ENCODE peak calls at places on chromosome 3, in eight cellular contexts. J, O, A, T, W, X, K and C are unnamed samples.

GRCh38 chr3:153624310-153625030 is 462.4 kb downstream of the RAP2B start:
- DNase-seq in J (no peak), T (no peak), X (no peak), K (no peak), W (no peak), O (no peak), A (no peak), C (no peak)

GRCh38 chr3:186825294-186825821 is 17.2 kb upstream of the ADIPOQ start:
- DNase-seq in W (peak; percentile 14), A (peak; percentile 90), J (no peak), X (peak; percentile 62), O (peak; percentile 88), K (peak; percentile 59), T (peak; percentile 69), C (no peak)

GRCh38 chr3:151015762-151016161 is 43.2 kb upstream of the CLRN1 start:
- DNase-seq in W (peak; percentile 52), K (peak; percentile 61), X (no peak), O (peak; percentile 43), T (no peak), J (no peak), A (no peak), C (no peak)

GRCh38 chr3:41836360-41837134 is 125.4 kb downstream of the ULK4 start:
- DNase-seq in W (no peak), O (no peak), A (no peak), J (no peak), T (no peak), K (no peak), X (no peak), C (peak; percentile 59)

GRCh38 chr3:96466441-96466840 is 348.0 kb upstream of the EPHA6 start:
- DNase-seq in T (no peak), J (no peak), W (no peak), K (no peak), A (no peak), O (no peak), X (no peak), C (no peak)

GRCh38 chr3:25348996-25349576 is 79.0 kb upstream of the RARB start:
- DNase-seq in X (no peak), W (no peak), O (no peak), T (no peak), J (no peak), A (no peak), K (no peak), C (no peak)

GRCh38 chr3:181230258-181230657 is 240.7 kb upstream of the DNAJC19 start:
- DNase-seq in T (no peak), W (no peak), A (peak; percentile 79), K (no peak), O (no peak), J (no peak), X (no peak), C (no peak)

GRCh38 chr3:141894524-141895176 is 18.2 kb downstream of the ATP1B3 start:
- DNase-seq in T (peak; percentile 82), A (no peak), K (peak; percentile 91), O (peak; percentile 91), J (no peak), W (peak; percentile 74), X (no peak), C (no peak)

GRCh38 chr3:66362541-66362941 is 138.3 kb downstream of the LRIG1 start:
- DNase-seq in W (peak; percentile 42), K (peak; percentile 69), T (peak; percentile 22), X (no peak), O (peak; percentile 59), A (no peak), J (no peak), C (no peak)

GRCh38 chr3:46440531-46441294 is 24.0 kb downstream of the LTF start:
- DNase-seq in K (no peak), X (no peak), W (no peak), A (no peak), O (no peak), T (no peak), J (no peak), C (peak; percentile 58)

DNA sequence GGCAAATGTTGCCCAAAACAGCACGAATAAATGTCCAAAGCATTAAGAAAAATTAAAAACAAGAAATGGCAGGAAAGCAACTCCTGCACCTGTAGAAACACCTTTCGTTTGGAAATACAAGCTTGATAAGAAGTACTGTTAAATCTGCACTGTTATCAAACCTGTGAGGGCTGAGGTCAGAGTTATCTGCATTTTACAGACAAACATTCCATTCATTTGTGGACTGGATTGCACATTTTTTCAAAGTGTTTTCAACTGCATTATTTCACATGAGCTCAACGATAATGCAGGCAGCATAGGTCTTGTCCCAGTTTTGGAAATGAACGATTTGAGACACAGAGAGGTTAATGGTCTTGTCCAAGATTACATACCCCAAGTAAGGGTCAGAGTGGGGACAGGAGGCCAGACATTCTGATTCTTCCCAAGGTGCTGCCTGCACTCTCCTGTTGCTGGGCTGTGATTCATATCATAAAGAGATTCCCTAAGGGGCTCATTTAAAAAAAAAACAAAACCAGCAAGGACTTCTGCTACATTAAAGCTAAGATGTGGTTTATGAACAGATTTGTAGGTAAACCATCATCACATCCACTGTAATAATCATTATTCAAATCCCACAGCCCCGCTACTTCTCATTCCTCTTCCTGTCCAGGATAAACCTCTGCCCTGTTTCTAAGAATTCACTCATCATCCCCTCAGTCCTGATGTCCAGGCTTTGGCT is 13.0 kb downstream of the GUCA1C start:
- DNase-seq in A (no peak), X (no peak), T (no peak), K (no peak), J (no peak), W (no peak), O (no peak), C (no peak)
- TF ChIP-seq CTCF in A (no peak), X (no peak), T (no peak), K (no peak), J (no peak), W (no peak), O (no peak), C (no peak)

GRCh38 chr3:33277193-33277882 is at the start of gene FBXL2:
- DNase-seq in T (peak; percentile 30), O (peak; percentile 89), W (no peak), K (peak; percentile 70), X (no peak), A (peak; percentile 98), J (peak; percentile 74), C (peak; percentile 82)
- TF ChIP-seq CTCF in T (no peak), O (no peak), W (no peak), K (no peak), X (no peak), A (peak; percentile 30), J (no peak), C (no peak)

GRCh38 chr3:13403213-13403817 is 16.8 kb downstream of the NUP210 start:
- DNase-seq in J (no peak), T (no peak), W (no peak), A (no peak), X (no peak), O (no peak), K (no peak), C (no peak)
- TF ChIP-seq CTCF in J (no peak), T (no peak), W (no peak), A (peak; percentile 42), X (no peak), O (no peak), K (no peak), C (no peak)

GRCh38 chr3:106272302-106272701 is 403.5 kb upstream of the CBLB start:
- DNase-seq in W (no peak), T (no peak), J (no peak), A (no peak), X (no peak), K (no peak), O (no peak), C (no peak)

GRCh38 chr3:106275592-106275991 is 406.8 kb upstream of the CBLB start:
- DNase-seq in O (no peak), T (no peak), W (no peak), K (no peak), J (no peak), A (no peak), X (no peak), C (no peak)

GRCh38 chr3:106281231-106281630 is 412.4 kb upstream of the CBLB start:
- DNase-seq in J (no peak), A (no peak), T (no peak), W (no peak), X (no peak), O (peak; percentile 33), K (no peak), C (no peak)

GRCh38 chr3:106277731-106278130 is 408.9 kb upstream of the CBLB start:
- DNase-seq in O (no peak), W (no peak), A (no peak), T (no peak), J (no peak), X (no peak), K (no peak), C (no peak)

GRCh38 chr3:106276755-106277612 is 408.2 kb upstream of the CBLB start:
- DNase-seq in W (no peak), J (no peak), K (no peak), A (no peak), O (no peak), X (no peak), T (no peak), C (no peak)
- TF ChIP-seq CTCF in W (no peak), J (no peak), K (no peak), A (peak; percentile 13), O (no peak), X (no peak), T (no peak), C (no peak)

GRCh38 chr3:12139111-12139511 is 19.6 kb downstream of the TIMP4 start:
- DNase-seq in T (peak; percentile 48), J (peak; percentile 43), X (no peak), O (peak; percentile 87), K (peak; percentile 83), A (peak; percentile 82), W (no peak), C (no peak)
- TF ChIP-seq CTCF in T (peak; percentile 76), J (peak; percentile 67), X (peak; percentile 37), O (peak; percentile 65), K (peak; percentile 78), A (peak; percentile 86), W (peak; percentile 65), C (peak; percentile 33)